ENCODE peak calls at places on chromosome 3, in four cellular contexts. One of them, this sample, is unnamed.

GRCh38 chr3:190911382-190911781 is 48.9 kb upstream of the GMNC start:
- DNase-seq in Peyer's patch: no peak
- DNase-seq in NCI-H774: peak; percentile 68
- DNase-seq in cardiac fibroblast: no peak
- DNase-seq in this sample: no peak

GRCh38 chr3:176055851-176056250 is 1141.4 kb downstream of the TBL1XR1 start:
- DNase-seq in cardiac fibroblast: no peak
- DNase-seq in NCI-H774: no peak
- DNase-seq in Peyer's patch: no peak
- DNase-seq in this sample: no peak

GRCh38 chr3:152834354-152835310 is at the start of gene P2RY1:
- DNase-seq in NCI-H774: no peak
- DNase-seq in cardiac fibroblast: peak; percentile 60
- DNase-seq in Peyer's patch: peak; percentile 83
- DNase-seq in this sample: peak; percentile 72

GRCh38 chr3:39748002-39748401 is 61.4 kb upstream of the MYRIP start:
- DNase-seq in NCI-H774: no peak
- DNase-seq in cardiac fibroblast: no peak
- DNase-seq in Peyer's patch: no peak
- DNase-seq in this sample: no peak

GRCh38 chr3:187738400-187739124 is 6.7 kb downstream of the BCL6 start:
- DNase-seq in Peyer's patch: peak; percentile 93
- DNase-seq in NCI-H774: peak; percentile 95
- DNase-seq in cardiac fibroblast: peak; percentile 96
- DNase-seq in this sample: peak; percentile 75

GRCh38 chr3:61560452-61561373 is 658 bp upstream of the PTPRG start:
- DNase-seq in Peyer's patch: peak; percentile 87
- DNase-seq in NCI-H774: peak; percentile 17
- DNase-seq in cardiac fibroblast: peak; percentile 91
- DNase-seq in this sample: peak; percentile 87

GRCh38 chr3:183650554-183650953 is 15.1 kb downstream of the KLHL24 start:
- DNase-seq in Peyer's patch: no peak
- DNase-seq in cardiac fibroblast: no peak
- DNase-seq in NCI-H774: no peak
- DNase-seq in this sample: no peak

GRCh38 chr3:45204136-45204535 is 22.0 kb downstream of the TMEM158 start:
- DNase-seq in NCI-H774: no peak
- DNase-seq in Peyer's patch: no peak
- DNase-seq in cardiac fibroblast: peak; percentile 79
- DNase-seq in this sample: no peak

GRCh38 chr3:115388166-115388565 is 235.1 kb upstream of the GAP43 start:
- DNase-seq in Peyer's patch: no peak
- DNase-seq in cardiac fibroblast: peak; percentile 51
- DNase-seq in NCI-H774: no peak
- DNase-seq in this sample: peak; percentile 29

GRCh38 chr3:124363451-124363850 is 366.8 kb upstream of the UMPS start:
- DNase-seq in Peyer's patch: no peak
- DNase-seq in cardiac fibroblast: peak; percentile 45
- DNase-seq in NCI-H774: no peak
- DNase-seq in this sample: no peak

GRCh38 chr3:40524222-40524570 is 564 bp upstream of the ZNF621 start:
- DNase-seq in Peyer's patch: no peak
- DNase-seq in cardiac fibroblast: peak; percentile 26
- DNase-seq in NCI-H774: no peak
- DNase-seq in this sample: no peak

GRCh38 chr3:45343947-45344346 is 44.4 kb upstream of the LARS2 start:
- DNase-seq in Peyer's patch: no peak
- DNase-seq in NCI-H774: no peak
- DNase-seq in cardiac fibroblast: peak; percentile 11
- DNase-seq in this sample: no peak

GRCh38 chr3:151395806-151396205 is 11.3 kb upstream of the P2RY12 start:
- DNase-seq in cardiac fibroblast: peak; percentile 29
- DNase-seq in Peyer's patch: no peak
- DNase-seq in NCI-H774: no peak
- DNase-seq in this sample: no peak

GRCh38 chr3:186108106-186108940 is 566 bp downstream of the ETV5 start:
- DNase-seq in cardiac fibroblast: peak; percentile 56
- DNase-seq in Peyer's patch: peak; percentile 55
- DNase-seq in NCI-H774: peak; percentile 14
- DNase-seq in this sample: peak; percentile 32

GRCh38 chr3:13420051-13420816 is at the start of gene NUP210:
- DNase-seq in Peyer's patch: peak; percentile 87
- DNase-seq in cardiac fibroblast: no peak
- DNase-seq in NCI-H774: peak; percentile 73
- DNase-seq in this sample: peak; percentile 30

GRCh38 chr3:56303508-56303907 is 164.8 kb downstream of the ERC2 start:
- DNase-seq in cardiac fibroblast: peak; percentile 83
- DNase-seq in Peyer's patch: no peak
- DNase-seq in NCI-H774: no peak
- DNase-seq in this sample: no peak

GRCh38 chr3:183497313-183497712 is 58.2 kb downstream of the KLHL6 start:
- DNase-seq in Peyer's patch: peak; percentile 17
- DNase-seq in NCI-H774: no peak
- DNase-seq in cardiac fibroblast: no peak
- DNase-seq in this sample: no peak

GRCh38 chr3:19013879-19014278 is 134.4 kb upstream of the KCNH8 start:
- DNase-seq in Peyer's patch: no peak
- DNase-seq in cardiac fibroblast: no peak
- DNase-seq in NCI-H774: no peak
- DNase-seq in this sample: no peak

GRCh38 chr3:77562089-77562488 is 522.2 kb downstream of the ROBO2 start:
- DNase-seq in Peyer's patch: no peak
- DNase-seq in NCI-H774: no peak
- DNase-seq in cardiac fibroblast: no peak
- DNase-seq in this sample: no peak

GRCh38 chr3:168459229-168459784 is 363.6 kb upstream of the GOLIM4 start:
- DNase-seq in Peyer's patch: no peak
- DNase-seq in NCI-H774: no peak
- DNase-seq in cardiac fibroblast: no peak
- DNase-seq in this sample: no peak

GRCh38 chr3:157533298-157533870 is 30.2 kb upstream of the VEPH1 start:
- DNase-seq in NCI-H774: no peak
- DNase-seq in Peyer's patch: no peak
- DNase-seq in cardiac fibroblast: peak; percentile 81
- DNase-seq in this sample: no peak

GRCh38 chr3:71987828-71988227 is 202.9 kb upstream of the PROK2 start:
- DNase-seq in Peyer's patch: no peak
- DNase-seq in NCI-H774: no peak
- DNase-seq in cardiac fibroblast: no peak
- DNase-seq in this sample: peak; percentile 9

GRCh38 chr3:66401157-66401550 is 99.7 kb downstream of the LRIG1 start:
- DNase-seq in NCI-H774: no peak
- DNase-seq in Peyer's patch: no peak
- DNase-seq in cardiac fibroblast: no peak
- DNase-seq in this sample: no peak

GRCh38 chr3:172106989-172107388 is 67.6 kb downstream of the FNDC3B start:
- DNase-seq in cardiac fibroblast: no peak
- DNase-seq in NCI-H774: no peak
- DNase-seq in Peyer's patch: peak; percentile 83
- DNase-seq in this sample: no peak

This sample was measured in heart right ventricle.